ENCODE peak calls at places on chromosomes 11 and 22, in four cellular contexts. H is adipocyte, M is MM.1S, Z is IMR-90. D is an unnamed sample.
A peak's percentile ranks its signal among the peaks of the same experiment; 100 is the strongest.

GRCh38 chr11:112355726-112356125 is 95.1 kb upstream of the PLET1 start:
- DNase-seq in H (no peak), Z (peak; percentile 35), M (no peak), D (no peak)

GRCh38 chr11:61532136-61533038 is 23.8 kb downstream of the LRRC10B start:
- DNase-seq in H (peak; percentile 32), M (peak; percentile 41), Z (no peak), D (no peak)

GRCh38 chr11:77658213-77659013 is 20.8 kb upstream of the CLNS1A start:
- DNase-seq in M (no peak), Z (peak; percentile 64), H (peak; percentile 79), D (no peak)

GRCh38 chr22:25203082-25203481 is 3.4 kb downstream of the CRYBB3 start:
- DNase-seq in H (no peak), Z (no peak), M (no peak), D (no peak)

GRCh38 chr11:93236741-93237675 is 39.2 kb upstream of the SLC36A4 start:
- DNase-seq in M (peak; percentile 51), Z (peak; percentile 44), H (peak; percentile 64), D (no peak)

GRCh38 chr11:120205596-120206161 is 5.2 kb upstream of the OAF start:
- DNase-seq in M (no peak), Z (peak; percentile 86), H (peak; percentile 54), D (no peak)

GRCh38 chr11:64337538-64338249 is 2.3 kb upstream of the CCDC88B start:
- DNase-seq in Z (no peak), M (no peak), H (no peak), D (no peak)

GRCh38 chr11:17528181-17528691 is 16.0 kb downstream of the USH1C start:
- DNase-seq in Z (peak; percentile 28), M (peak; percentile 57), H (peak; percentile 64), D (peak; percentile 77)

GRCh38 chr11:57900315-57900714 is 123.4 kb upstream of the OR9Q1 start:
- DNase-seq in H (no peak), Z (no peak), M (no peak), D (no peak)

GRCh38 chr11:100932474-100933100 is 197.0 kb downstream of the PGR start:
- DNase-seq in Z (peak; percentile 55), M (peak; percentile 51), H (peak; percentile 73), D (no peak)

GRCh38 chr11:118635237-118635591 is 27.8 kb downstream of the PHLDB1 start:
- DNase-seq in H (no peak), M (no peak), Z (no peak), D (peak; percentile 72)

GRCh38 chr11:88398372-88399140 is 61.0 kb upstream of the CTSC start:
- DNase-seq in M (no peak), Z (peak; percentile 69), H (peak; percentile 61), D (no peak)

GRCh38 chr11:22244986-22245592 is 52.2 kb downstream of the ANO5 start:
- DNase-seq in H (peak; percentile 75), Z (peak; percentile 19), M (peak; percentile 48), D (no peak)

GRCh38 chr11:3106736-3107524 is 49.7 kb upstream of the CARS1 start:
- DNase-seq in H (no peak), Z (no peak), M (no peak), D (peak; percentile 60)

GRCh38 chr22:29387921-29388758 is at the start of gene AP1B1:
- DNase-seq in M (peak; percentile 98), H (peak; percentile 95), Z (peak; percentile 84), D (peak; percentile 98)

GRCh38 chr11:115238802-115239201 is 265.4 kb downstream of the CADM1 start:
- DNase-seq in Z (no peak), M (no peak), H (no peak), D (no peak)

GRCh38 chr11:61699737-61700160 is 19.6 kb downstream of the DAGLA start:
- DNase-seq in H (no peak), Z (no peak), M (no peak), D (peak; percentile 90)

GRCh38 chr22:42185915-42186439 is 55.4 kb upstream of the CYP2D6 start:
- DNase-seq in Z (no peak), H (no peak), M (no peak), D (no peak)

GRCh38 chr22:37053310-37054077 is 2.0 kb downstream of the KCTD17 start:
- DNase-seq in M (no peak), Z (no peak), H (no peak), D (no peak)

GRCh38 chr11:61163714-61164609 is 2.7 kb upstream of the VPS37C start:
- DNase-seq in Z (no peak), H (no peak), M (no peak), D (no peak)

GRCh38 chr11:102620858-102621561 is 4.1 kb downstream of the MMP20 start:
- DNase-seq in M (no peak), H (peak; percentile 16), Z (peak; percentile 88), D (no peak)

GRCh38 chr11:112612283-112612849 is 348.9 kb upstream of the NCAM1 start:
- DNase-seq in Z (no peak), H (no peak), M (no peak), D (no peak)

GRCh38 chr22:19522190-19522880 is 1.9 kb downstream of the CLDN5 start:
- DNase-seq in Z (no peak), H (no peak), M (no peak), D (no peak)

GRCh38 chr11:202490-202889 is 4.7 kb downstream of the BET1L start:
- DNase-seq in Z (no peak), M (no peak), H (no peak), D (peak; percentile 51)

GRCh38 chr11:12526789-12527188 is 147.4 kb upstream of the TEAD1 start:
- DNase-seq in H (peak; percentile 83), Z (peak; percentile 82), M (no peak), D (no peak)

GRCh38 chr11:125956371-125956770 is 10.5 kb downstream of the VSIG10L2 start:
- DNase-seq in Z (peak; percentile 7), H (no peak), M (no peak), D (no peak)

GRCh38 chr11:132093861-132094260 is 723.4 kb downstream of the NTM start:
- DNase-seq in Z (no peak), H (no peak), M (peak; percentile 68), D (no peak)

GRCh38 chr11:1099519-1100355 is 25.1 kb downstream of the MUC2 start:
- DNase-seq in H (no peak), Z (no peak), M (no peak), D (peak; percentile 55)

GRCh38 chr11:33582636-33583325 is 117.8 kb downstream of the C11orf91 start:
- DNase-seq in M (no peak), Z (peak; percentile 17), H (no peak), D (no peak)

GRCh38 chr11:67372232-67372992 is 986 bp downstream of the CLCF1 start:
- DNase-seq in M (no peak), H (peak; percentile 55), Z (no peak), D (peak; percentile 87)

GRCh38 chr11:94758671-94759070 is 9.5 kb upstream of the AMOTL1 start:
- DNase-seq in H (no peak), Z (no peak), M (no peak), D (no peak)

GRCh38 chr22:29302681-29303465 is 3.6 kb upstream of the GAS2L1 start:
- DNase-seq in Z (no peak), M (no peak), H (no peak), D (no peak)

GRCh38 chr11:60315866-60316265 is 11.2 kb upstream of the MS4A6E start:
- DNase-seq in Z (no peak), H (no peak), M (no peak), D (no peak)

GRCh38 chr11:10329935-10330334 is 25.1 kb downstream of the ADM start:
- DNase-seq in M (no peak), Z (peak; percentile 96), H (peak; percentile 67), D (no peak)

GRCh38 chr11:29256580-29256979 is 760.2 kb downstream of the KCNA4 start:
- DNase-seq in Z (no peak), H (no peak), M (peak; percentile 28), D (no peak)

GRCh38 chr22:38124236-38124974 is 13.9 kb upstream of the BAIAP2L2 start:
- DNase-seq in Z (no peak), M (no peak), H (no peak), D (peak; percentile 53)

GRCh38 chr22:38127869-38128268 is 17.4 kb upstream of the BAIAP2L2 start:
- DNase-seq in Z (no peak), M (no peak), H (no peak), D (peak; percentile 55)

GRCh38 chr22:38125038-38125610 is 14.6 kb upstream of the BAIAP2L2 start:
- DNase-seq in Z (no peak), H (no peak), M (no peak), D (peak; percentile 52)

GRCh38 chr22:38126928-38127668 is 16.6 kb upstream of the BAIAP2L2 start:
- DNase-seq in Z (no peak), H (no peak), M (no peak), D (peak; percentile 56)

GRCh38 chr22:38125731-38126344 is 15.4 kb upstream of the BAIAP2L2 start:
- DNase-seq in Z (no peak), M (no peak), H (no peak), D (peak; percentile 49)
- H3K4me1 ChIP-seq in Z (no peaks in the 10 kb centered on the region), M (no peaks in the 10 kb centered on the region), H (peaks cover 4% of the 10 kb centered on the region), D (no peaks in the 10 kb centered on the region)

GRCh38 chr22:49284389-49284788 is 543.3 kb downstream of the BRD1 start:
- DNase-seq in M (no peak), H (no peak), Z (no peak), D (no peak)
- H3K9ac ChIP-seq in M (no peak overlapping the region), H (no peak overlapping the region), Z (no peak overlapping the region), D (no peak overlapping the region)

GRCh38 chr11:73965764-73966121 is 14.9 kb downstream of the DNAJB13 start:
- DNase-seq in H (no peak), M (no peak), Z (no peak), D (no peak)

GRCh38 chr11:73969091-73969490 is 13.6 kb downstream of the UCP2 start:
- DNase-seq in Z (no peak), M (no peak), H (no peak), D (no peak)

GRCh38 chr11:73969991-73970800 is 12.4 kb downstream of the UCP2 start:
- DNase-seq in H (no peak), Z (no peak), M (no peak), D (peak; percentile 53)

GRCh38 chr11:73971175-73971719 is 11.4 kb downstream of the UCP2 start:
- DNase-seq in Z (no peak), H (no peak), M (no peak), D (peak; percentile 26)

GRCh38 chr11:73968356-73968966 is 14.2 kb downstream of the UCP2 start:
- DNase-seq in Z (no peak), M (no peak), H (no peak), D (no peak)
- H3K4me1 ChIP-seq in Z (no peaks in the 10 kb centered on the region), M (peaks cover 9% of the 10 kb centered on the region), H (peaks cover 5% of the 10 kb centered on the region), D (no peaks in the 10 kb centered on the region)

DNA sequence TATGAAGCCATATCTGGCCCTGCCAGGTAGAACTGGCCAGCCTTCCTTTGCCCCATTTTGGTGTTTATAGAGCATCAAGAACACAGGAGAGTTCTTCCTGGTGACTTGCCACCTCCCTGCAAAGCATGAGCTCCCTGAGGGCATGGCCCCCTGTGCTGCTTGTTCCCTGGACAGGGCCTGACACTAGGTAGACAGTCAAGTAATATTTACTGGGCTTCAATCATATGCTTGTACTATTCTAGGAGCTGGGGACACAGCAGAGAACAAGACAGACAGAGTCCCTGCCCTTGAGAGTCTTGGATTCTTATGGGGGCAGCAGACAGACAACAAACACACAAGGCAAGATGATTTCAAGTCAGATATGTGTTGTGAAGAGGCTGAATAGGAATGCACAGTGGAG is 10.0 kb upstream of the CBX6 start:
- DNase-seq in M (no peak), H (no peak), Z (no peak), D (no peak)
- H3K9ac ChIP-seq in M (no peak overlapping the region), H (peak overlapping the region; percentile 36), Z (peak overlapping the region; percentile 9), D (no peak overlapping the region)

GRCh38 chr11:47500121-47500520 is 51.2 kb upstream of the RAPSN start:
- DNase-seq in M (no peak), Z (no peak), H (no peak), D (no peak)
- H3K4me1 ChIP-seq in M (peaks cover 2% of the 10 kb centered on the region), Z (peaks cover 5% of the 10 kb centered on the region), H (peaks cover 37% of the 10 kb centered on the region), D (peaks cover 30% of the 10 kb centered on the region)